ENCODE peak calls at places on chromosomes 11 and 22, in ten cellular contexts. V is GM20000, A is thoracic aorta, Y is AG09319, X is body of pancreas, L is AG09309, C is glutamatergic neuron, P is nephron progenitor cell, G is fibroblast of pulmonary artery, Q is BJ. D is an unnamed sample.

GRCh38 chr11:85086511-85087284 is 540.4 kb downstream of the DLG2 start:
- DNase-seq in V (no peak), A (no peak), Y (no peak), X (no peak), L (no peak), C (no peak), P (no peak), G (no peak), Q (no peak), D (no peak)

GRCh38 chr11:122097419-122098001 is 18.5 kb downstream of the BLID start:
- DNase-seq in V (no peak), A (no peak), Y (no peak), X (no peak), L (no peak), C (no peak), P (no peak), G (peak), Q (no peak), D (no peak)

GRCh38 chr22:33049125-33049729 is 9.0 kb downstream of the SYN3 start:
- DNase-seq in V (peak), A (peak), Y (peak), X (peak), L (peak), C (peak), P (peak), G (peak), Q (peak), D (no peak)

GRCh38 chr11:122843281-122844150 is 5.2 kb downstream of the CRTAM start:
- DNase-seq in V (peak), A (no peak), Y (no peak), X (no peak), L (no peak), C (no peak), P (no peak), G (no peak), Q (no peak), D (no peak)

GRCh38 chr11:128291835-128292234 is 295.5 kb downstream of the ETS1 start:
- DNase-seq in V (no peak), A (no peak), Y (no peak), X (no peak), L (no peak), C (no peak), P (no peak), G (no peak), Q (no peak), D (no peak)

GRCh38 chr11:115321602-115322289 is 182.5 kb downstream of the CADM1 start:
- DNase-seq in V (no peak), A (no peak), Y (no peak), X (no peak), L (peak), C (no peak), P (no peak), G (no peak), Q (no peak), D (peak)

GRCh38 chr22:37410174-37411055 is 16.9 kb downstream of the ELFN2 start:
- DNase-seq in V (no peak), A (no peak), Y (no peak), X (no peak), L (no peak), C (no peak), P (no peak), G (no peak), Q (no peak), D (no peak)

GRCh38 chr11:23767576-23767975 is 729.3 kb upstream of the LUZP2 start:
- DNase-seq in V (no peak), A (no peak), Y (no peak), X (no peak), L (no peak), C (no peak), P (no peak), G (no peak), Q (no peak), D (no peak)

GRCh38 chr11:8092587-8093424 is 11.8 kb downstream of the TUB start:
- DNase-seq in V (peak), A (peak), Y (peak), X (peak), L (no peak), C (peak), P (peak), G (peak), Q (no peak), D (no peak)

GRCh38 chr22:36211237-36211881 is 9.8 kb upstream of the APOL4 start:
- DNase-seq in V (no peak), A (no peak), Y (no peak), X (no peak), L (no peak), C (no peak), P (no peak), G (peak), Q (no peak), D (no peak)

GRCh38 chr11:10823152-10823579 is 14.4 kb upstream of the EIF4G2 start:
- DNase-seq in V (peak), A (no peak), Y (no peak), X (no peak), L (no peak), C (no peak), P (no peak), G (no peak), Q (no peak), D (no peak)

GRCh38 chr11:47899801-47900200 is 51.7 kb upstream of the NUP160 start:
- DNase-seq in V (peak), A (no peak), Y (no peak), X (no peak), L (no peak), C (no peak), P (no peak), G (no peak), Q (no peak), D (no peak)

GRCh38 chr22:49523374-49524008 is 304.2 kb downstream of the BRD1 start:
- DNase-seq in V (no peak), A (no peak), Y (no peak), X (no peak), L (no peak), C (no peak), P (no peak), G (no peak), Q (no peak), D (no peak)

GRCh38 chr11:42498971-42499370 is 812.8 kb upstream of the API5 start:
- DNase-seq in V (no peak), A (no peak), Y (no peak), X (no peak), L (no peak), C (no peak), P (no peak), G (peak), Q (no peak), D (no peak)

GRCh38 chr11:61968758-61969390 is 1.4 kb upstream of the FTH1 start:
- DNase-seq in V (no peak), A (no peak), Y (no peak), X (no peak), L (no peak), C (no peak), P (no peak), G (peak), Q (no peak), D (no peak)

GRCh38 chr22:27309713-27310112 is 491.8 kb downstream of the MN1 start:
- DNase-seq in V (no peak), A (no peak), Y (no peak), X (no peak), L (no peak), C (no peak), P (no peak), G (no peak), Q (no peak), D (no peak)

GRCh38 chr11:127223633-127224032 is 223.1 kb upstream of the KIRREL3 start:
- DNase-seq in V (no peak), A (no peak), Y (no peak), X (no peak), L (no peak), C (no peak), P (no peak), G (no peak), Q (no peak), D (no peak)

GRCh38 chr11:117146521-117146920 is 2.4 kb downstream of the PAFAH1B2 start:
- DNase-seq in V (no peak), A (no peak), Y (no peak), X (no peak), L (no peak), C (no peak), P (no peak), G (peak), Q (no peak), D (no peak)

GRCh38 chr11:65213322-65214211 is 31.8 kb downstream of the CAPN1 start:
- DNase-seq in V (no peak), A (no peak), Y (no peak), X (no peak), L (no peak), C (no peak), P (no peak), G (no peak), Q (no peak), D (no peak)

GRCh38 chr11:77074205-77074604 is 7.4 kb downstream of the CAPN5 start:
- DNase-seq in V (peak), A (no peak), Y (no peak), X (peak), L (no peak), C (no peak), P (no peak), G (no peak), Q (no peak), D (no peak)

GRCh38 chr22:47797546-47797945 is 1035.1 kb downstream of the TBC1D22A start:
- DNase-seq in V (no peak), A (no peak), Y (no peak), X (no peak), L (no peak), C (no peak), P (no peak), G (no peak), Q (no peak), D (no peak)

GRCh38 chr11:17979770-17980371 is 33.0 kb downstream of the SERGEF start:
- DNase-seq in V (peak), A (no peak), Y (no peak), X (peak), L (no peak), C (no peak), P (peak), G (peak), Q (no peak), D (no peak)

GRCh38 chr11:100328626-100329340 is 358.3 kb upstream of the ARHGAP42 start:
- DNase-seq in V (no peak), A (no peak), Y (no peak), X (no peak), L (no peak), C (no peak), P (no peak), G (no peak), Q (no peak), D (no peak)

GRCh38 chr11:113587318-113587739 is 112.1 kb upstream of the DRD2 start:
- DNase-seq in V (peak), A (no peak), Y (no peak), X (no peak), L (no peak), C (no peak), P (no peak), G (no peak), Q (no peak), D (no peak)

GRCh38 chr11:67400251-67400941 is 1.3 kb downstream of the PPP1CA start:
- DNase-seq in V (peak), A (no peak), Y (no peak), X (no peak), L (no peak), C (no peak), P (no peak), G (no peak), Q (no peak), D (no peak)

GRCh38 chr11:119361961-119362725 is 15.6 kb upstream of the MFRP start:
- DNase-seq in V (no peak), A (no peak), Y (no peak), X (no peak), L (no peak), C (no peak), P (no peak), G (no peak), Q (no peak), D (no peak)

GRCh38 chr11:119363081-119363861 is 16.8 kb upstream of the MFRP start:
- DNase-seq in V (no peak), A (no peak), Y (no peak), X (peak), L (no peak), C (no peak), P (no peak), G (no peak), Q (no peak), D (no peak)

GRCh38 chr11:119359365-119360229 is 13.1 kb upstream of the MFRP start:
- DNase-seq in V (no peak), A (no peak), Y (no peak), X (no peak), L (no peak), C (no peak), P (no peak), G (no peak), Q (no peak), D (no peak)

GRCh38 chr11:119362741-119363080 is 16.2 kb upstream of the MFRP start:
- DNase-seq in V (no peak), A (no peak), Y (no peak), X (no peak), L (no peak), C (no peak), P (no peak), G (no peak), Q (no peak), D (no peak)

DNA sequence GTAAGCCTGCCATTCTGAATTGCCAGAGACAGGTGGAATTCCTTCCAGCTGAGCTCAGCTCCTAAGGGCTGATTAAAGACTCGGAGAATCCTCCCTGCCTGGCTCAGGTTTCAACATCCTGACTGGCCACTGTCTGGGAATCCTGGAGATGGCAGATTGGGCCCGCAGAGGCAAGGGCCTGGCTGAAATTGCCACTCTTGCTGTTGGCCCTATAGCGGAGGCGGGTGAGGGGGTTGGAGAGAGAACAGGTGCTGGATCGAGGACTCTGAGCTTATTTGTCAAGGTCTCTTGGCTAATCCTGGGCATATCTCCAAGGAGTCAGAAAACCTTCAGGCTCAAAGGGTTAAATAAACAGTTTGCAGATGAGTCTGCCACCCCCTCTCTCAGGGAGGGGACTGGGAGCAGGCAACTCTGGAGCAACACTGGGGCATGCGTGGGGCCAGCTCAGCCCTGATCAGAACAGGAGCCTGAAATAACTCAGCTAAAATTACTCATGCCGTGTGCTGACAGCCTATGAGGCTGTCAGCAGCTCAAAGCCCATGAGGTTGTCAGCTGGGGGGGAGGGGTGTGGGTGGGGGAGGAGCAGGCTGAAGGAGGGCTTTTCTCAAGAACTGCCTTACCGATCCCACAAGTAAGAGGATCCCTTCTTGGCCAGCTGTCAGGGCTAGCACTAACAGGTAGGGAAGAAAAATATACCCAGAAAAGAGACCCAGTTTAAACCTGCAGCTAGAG is 14.7 kb upstream of the MFRP start:
- DNase-seq in V (no peak), A (no peak), Y (no peak), X (peak), L (peak), C (no peak), P (peak), G (peak), Q (peak), D (no peak)
- TF ChIP-seq CTCF in V (no peak), A (no peak), Y (no peak), X (no peak), L (no peak), C (no peak), P (no peak), G (no peak), Q (no peak), D (no peak)

GRCh38 chr22:19962246-19962908 is 20.8 kb upstream of the TXNRD2 start:
- DNase-seq in V (peak), A (no peak), Y (no peak), X (peak), L (no peak), C (peak), P (peak), G (peak), Q (no peak), D (no peak)
- TF ChIP-seq CTCF in V (peak), A (peak), Y (peak), X (peak), L (peak), C (peak), P (peak), G (peak), Q (peak), D (peak)

DNA sequence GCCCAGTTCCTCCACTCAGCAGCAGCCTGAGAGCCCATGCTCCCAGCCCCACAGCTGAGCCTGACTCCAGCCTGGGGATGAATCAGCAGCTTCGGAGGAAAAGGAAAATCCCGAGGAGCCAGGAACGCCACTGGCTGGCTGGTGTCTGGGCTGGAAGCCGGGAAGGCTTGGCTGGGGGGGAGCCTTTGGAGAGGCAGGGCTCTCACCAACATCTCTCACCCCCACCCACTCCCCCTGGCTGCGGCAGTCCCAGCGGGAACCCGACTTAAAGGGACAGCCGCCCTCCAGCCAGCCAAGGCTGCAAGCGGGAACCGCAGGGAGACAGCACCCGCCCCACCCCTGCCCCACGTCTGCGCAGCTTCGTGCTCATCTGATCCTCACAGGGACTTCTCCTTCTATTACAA is 28.4 kb downstream of the KIAA0930 start:
- DNase-seq in V (no peak), A (peak), Y (peak), X (peak), L (peak), C (peak), P (peak), G (peak), Q (peak), D (peak)
- TF ChIP-seq CTCF in V (no peak), A (peak), Y (no peak), X (no peak), L (peak), C (no peak), P (no peak), G (no peak), Q (peak), D (no peak)

GRCh38 chr11:26137651-26138050 is 194.3 kb upstream of the ANO3 start:
- DNase-seq in V (no peak), A (no peak), Y (no peak), X (no peak), L (no peak), C (no peak), P (no peak), G (peak), Q (no peak), D (no peak)

GRCh38 chr11:26134053-26134452 is 197.9 kb upstream of the ANO3 start:
- DNase-seq in V (no peak), A (no peak), Y (no peak), X (no peak), L (no peak), C (no peak), P (no peak), G (no peak), Q (no peak), D (no peak)

GRCh38 chr11:26134481-26135355 is 197.2 kb upstream of the ANO3 start:
- DNase-seq in V (peak), A (no peak), Y (no peak), X (no peak), L (no peak), C (no peak), P (peak), G (peak), Q (no peak), D (no peak)
- TF ChIP-seq CTCF in V (peak), A (no peak), Y (peak), X (no peak), L (peak), C (no peak), P (peak), G (peak), Q (peak), D (peak)

GRCh38 chr22:19432092-19432844 is at the start of gene MRPL40:
- DNase-seq in V (peak), A (peak), Y (peak), X (peak), L (peak), C (peak), P (peak), G (peak), Q (peak), D (peak)
- TF ChIP-seq CTCF in V (no peak), A (no peak), Y (no peak), X (no peak), L (no peak), C (no peak), P (no peak), G (no peak), Q (no peak), D (no peak)

DNA sequence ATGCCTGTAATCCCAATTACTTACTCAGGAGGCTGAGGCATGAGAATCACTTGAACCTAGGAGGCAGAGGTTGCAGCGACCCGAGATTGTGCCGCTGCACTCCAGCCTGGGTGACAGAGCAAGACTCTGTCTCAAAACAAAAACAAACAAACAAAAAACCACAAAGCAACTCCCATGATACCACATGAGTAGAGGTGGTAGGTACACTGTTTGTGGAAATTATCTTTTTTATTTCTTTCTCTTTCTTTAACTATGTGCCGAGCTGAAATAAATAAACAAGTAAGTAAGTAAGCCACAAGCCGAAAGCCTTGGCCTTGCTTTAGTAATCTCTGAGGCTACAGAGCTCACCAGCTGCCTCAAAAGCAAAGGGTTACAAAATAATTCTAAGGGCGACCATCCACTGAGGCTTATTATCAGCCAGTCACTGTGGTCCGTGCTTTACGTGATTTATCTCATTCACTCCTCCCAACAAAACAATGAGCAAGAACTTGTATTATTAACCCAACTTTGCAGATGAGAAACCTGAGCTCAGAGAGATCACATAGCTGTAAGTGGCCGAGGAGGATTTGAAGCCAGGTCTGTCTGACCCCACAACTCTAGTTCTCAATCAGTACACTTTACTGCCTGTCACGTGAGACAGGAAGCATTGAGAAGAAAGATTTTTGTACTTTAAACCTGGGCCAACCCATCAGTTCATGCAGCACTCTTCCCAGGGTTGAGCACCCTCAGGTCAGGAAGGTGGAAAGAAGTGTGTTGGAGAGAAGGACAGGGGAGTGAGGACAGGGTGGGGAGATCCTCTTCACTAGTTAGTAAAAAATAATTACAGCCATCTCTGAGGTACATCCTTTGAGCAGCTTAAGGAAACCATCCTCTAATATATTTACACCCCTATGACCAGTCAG is 69.8 kb upstream of the MTMR2 start:
- DNase-seq in V (no peak), A (no peak), Y (no peak), X (no peak), L (no peak), C (no peak), P (no peak), G (no peak), Q (no peak), D (no peak)
- TF ChIP-seq CTCF in V (no peak), A (no peak), Y (no peak), X (no peak), L (no peak), C (no peak), P (no peak), G (no peak), Q (no peak), D (no peak)

D was measured in AG04449.